ENCODE peak calls at places on chromosomes 5 and 9, in nine cellular contexts. One of them, this sample, is unnamed.

GRCh38 chr5:93145767-93146166 is 435.3 kb downstream of the NR2F1-AS1 start:
- DNase-seq in 8988T: no peak
- DNase-seq in stromal cell of bone marrow: peak; percentile 67
- DNase-seq in NCI-H345: no peak
- DNase-seq in OCI-LY7: no peak
- DNase-seq in DMS79: no peak
- DNase-seq in stimulated activated CD8-positive, alpha-beta memory T cell treated with anti-CD3 and anti-CD28 coated beads, Interleukin-12 subunit alpha, Interleukin-12 subunit beta, amount 100 ng/mL, for 1 hour: no peak
- DNase-seq in stimulated activated CD4-positive, alpha-beta T cell treated with anti-CD3 and anti-CD28 coated beads, TNF-alpha, amount 100 ng/mL, for 4 hours: no peak
- DNase-seq in stomach: no peak
- DNase-seq in this sample: peak; percentile 16

GRCh38 chr9:99294850-99295461 is 72.9 kb downstream of the SEC61B start:
- DNase-seq in 8988T: peak; percentile 29
- DNase-seq in stromal cell of bone marrow: no peak
- DNase-seq in NCI-H345: no peak
- DNase-seq in OCI-LY7: no peak
- DNase-seq in DMS79: no peak
- DNase-seq in stimulated activated CD8-positive, alpha-beta memory T cell treated with anti-CD3 and anti-CD28 coated beads, Interleukin-12 subunit alpha, Interleukin-12 subunit beta, amount 100 ng/mL, for 1 hour: no peak
- DNase-seq in stimulated activated CD4-positive, alpha-beta T cell treated with anti-CD3 and anti-CD28 coated beads, TNF-alpha, amount 100 ng/mL, for 4 hours: no peak
- DNase-seq in stomach: no peak
- DNase-seq in this sample: no peak

GRCh38 chr5:21880164-21880563 is 973.0 kb downstream of the CDH12 start:
- DNase-seq in 8988T: no peak
- DNase-seq in stromal cell of bone marrow: no peak
- DNase-seq in NCI-H345: no peak
- DNase-seq in OCI-LY7: no peak
- DNase-seq in DMS79: no peak
- DNase-seq in stimulated activated CD8-positive, alpha-beta memory T cell treated with anti-CD3 and anti-CD28 coated beads, Interleukin-12 subunit alpha, Interleukin-12 subunit beta, amount 100 ng/mL, for 1 hour: no peak
- DNase-seq in stimulated activated CD4-positive, alpha-beta T cell treated with anti-CD3 and anti-CD28 coated beads, TNF-alpha, amount 100 ng/mL, for 4 hours: no peak
- DNase-seq in stomach: no peak
- DNase-seq in this sample: no peak

GRCh38 chr9:114276908-114277821 is 45.7 kb upstream of the ORM1 start:
- DNase-seq in 8988T: peak; percentile 59
- DNase-seq in stromal cell of bone marrow: peak; percentile 67
- DNase-seq in NCI-H345: peak; percentile 34
- DNase-seq in OCI-LY7: no peak
- DNase-seq in DMS79: no peak
- DNase-seq in stimulated activated CD8-positive, alpha-beta memory T cell treated with anti-CD3 and anti-CD28 coated beads, Interleukin-12 subunit alpha, Interleukin-12 subunit beta, amount 100 ng/mL, for 1 hour: no peak
- DNase-seq in stimulated activated CD4-positive, alpha-beta T cell treated with anti-CD3 and anti-CD28 coated beads, TNF-alpha, amount 100 ng/mL, for 4 hours: no peak
- DNase-seq in stomach: no peak
- DNase-seq in this sample: peak; percentile 95

GRCh38 chr5:150473673-150474358 is 24.3 kb upstream of the RPS14 start:
- DNase-seq in 8988T: peak; percentile 65
- DNase-seq in stromal cell of bone marrow: no peak
- DNase-seq in NCI-H345: no peak
- DNase-seq in OCI-LY7: no peak
- DNase-seq in DMS79: no peak
- DNase-seq in stimulated activated CD8-positive, alpha-beta memory T cell treated with anti-CD3 and anti-CD28 coated beads, Interleukin-12 subunit alpha, Interleukin-12 subunit beta, amount 100 ng/mL, for 1 hour: no peak
- DNase-seq in stimulated activated CD4-positive, alpha-beta T cell treated with anti-CD3 and anti-CD28 coated beads, TNF-alpha, amount 100 ng/mL, for 4 hours: no peak
- DNase-seq in stomach: no peak
- DNase-seq in this sample: peak; percentile 86

GRCh38 chr9:17318821-17319320 is 184.0 kb downstream of the CNTLN start:
- DNase-seq in 8988T: no peak
- DNase-seq in stromal cell of bone marrow: no peak
- DNase-seq in NCI-H345: no peak
- DNase-seq in OCI-LY7: no peak
- DNase-seq in DMS79: no peak
- DNase-seq in stimulated activated CD8-positive, alpha-beta memory T cell treated with anti-CD3 and anti-CD28 coated beads, Interleukin-12 subunit alpha, Interleukin-12 subunit beta, amount 100 ng/mL, for 1 hour: no peak
- DNase-seq in stimulated activated CD4-positive, alpha-beta T cell treated with anti-CD3 and anti-CD28 coated beads, TNF-alpha, amount 100 ng/mL, for 4 hours: no peak
- DNase-seq in stomach: no peak
- DNase-seq in this sample: peak; percentile 41

GRCh38 chr5:127739807-127740384 is 36.7 kb downstream of the CCDC192 start:
- DNase-seq in 8988T: no peak
- DNase-seq in stromal cell of bone marrow: no peak
- DNase-seq in NCI-H345: no peak
- DNase-seq in OCI-LY7: no peak
- DNase-seq in DMS79: no peak
- DNase-seq in stimulated activated CD8-positive, alpha-beta memory T cell treated with anti-CD3 and anti-CD28 coated beads, Interleukin-12 subunit alpha, Interleukin-12 subunit beta, amount 100 ng/mL, for 1 hour: no peak
- DNase-seq in stimulated activated CD4-positive, alpha-beta T cell treated with anti-CD3 and anti-CD28 coated beads, TNF-alpha, amount 100 ng/mL, for 4 hours: no peak
- DNase-seq in stomach: no peak
- DNase-seq in this sample: no peak

GRCh38 chr5:90983748-90984147 is 399.4 kb downstream of the ARRDC3 start:
- DNase-seq in 8988T: no peak
- DNase-seq in stromal cell of bone marrow: no peak
- DNase-seq in NCI-H345: no peak
- DNase-seq in OCI-LY7: no peak
- DNase-seq in DMS79: no peak
- DNase-seq in stimulated activated CD8-positive, alpha-beta memory T cell treated with anti-CD3 and anti-CD28 coated beads, Interleukin-12 subunit alpha, Interleukin-12 subunit beta, amount 100 ng/mL, for 1 hour: no peak
- DNase-seq in stimulated activated CD4-positive, alpha-beta T cell treated with anti-CD3 and anti-CD28 coated beads, TNF-alpha, amount 100 ng/mL, for 4 hours: no peak
- DNase-seq in stomach: no peak
- DNase-seq in this sample: no peak